ENCODE peak calls at places on chromosomes 7 and 10, in five cellular contexts. K is NCI-H1092, O is H54, Z is NCI-H526, F is left cardiac atrium. M is an unnamed sample.

GRCh38 chr7:37920619-37921339 is at the start of gene EPDR1:
- DNase-seq in F (peak; percentile 62), K (peak; percentile 48), O (peak; percentile 76), Z (peak; percentile 46), M (no peak)

GRCh38 chr10:2761311-2761710 is 306.0 kb upstream of the PFKP start:
- DNase-seq in O (no peak), F (no peak), K (no peak), Z (no peak), M (no peak)

GRCh38 chr10:99938563-99938962 is 71.2 kb downstream of the DNMBP start:
- DNase-seq in F (no peak), Z (no peak), O (no peak), K (no peak), M (no peak)

GRCh38 chr10:44936314-44936975 is 23.2 kb upstream of the RASSF4 start:
- DNase-seq in F (no peak), K (no peak), Z (no peak), O (no peak), M (no peak)

GRCh38 chr7:157791666-157792065 is 454.9 kb downstream of the DNAJB6 start:
- DNase-seq in K (no peak), F (no peak), O (no peak), Z (no peak), M (no peak)

GRCh38 chr10:102602272-102603045 is 41.8 kb upstream of the TRIM8 start:
- DNase-seq in O (no peak), Z (no peak), F (no peak), K (no peak), M (no peak)

GRCh38 chr7:118232837-118233236 is 8.3 kb downstream of the ANKRD7 start:
- DNase-seq in O (no peak), F (no peak), K (no peak), Z (no peak), M (no peak)

GRCh38 chr10:44885710-44886109 is 25.4 kb upstream of the TMEM72 start:
- DNase-seq in Z (no peak), K (no peak), F (no peak), O (no peak), M (no peak)

GRCh38 chr10:77513783-77514331 is 123.8 kb downstream of the KCNMA1 start:
- DNase-seq in Z (no peak), K (no peak), F (no peak), O (peak; percentile 94), M (no peak)

GRCh38 chr7:92751902-92752901 is 84.2 kb downstream of the CDK6 start:
- DNase-seq in F (no peak), Z (no peak), O (no peak), K (no peak), M (no peak)

GRCh38 chr7:1626769-1627168 is 43.3 kb upstream of the ELFN1 start:
- DNase-seq in Z (no peak), O (no peak), K (no peak), F (no peak), M (no peak)

GRCh38 chr10:69352569-69353264 is 64.0 kb downstream of the TACR2 start:
- DNase-seq in Z (no peak), K (no peak), F (no peak), O (no peak), M (no peak)

GRCh38 chr10:97159906-97160305 is 25.9 kb downstream of the SLIT1 start:
- DNase-seq in Z (no peak), O (no peak), F (no peak), K (no peak), M (no peak)